ENCODE peak calls at places on chromosomes 5 and 9, in four cellular contexts. L is K562, T is GM12878, H is GM12891. A is an unnamed sample.

GRCh38 chr5:40991168-40991980 is 79.8 kb downstream of the MROH2B start:
- DNase-seq in L (no peak), T (no peak), H (no peak), A (no peak)

GRCh38 chr5:30100929-30101328 is 1092.6 kb upstream of the CDH6 start:
- DNase-seq in L (no peak), T (no peak), H (no peak), A (no peak)

GRCh38 chr5:179819296-179820126 is 1.2 kb upstream of the SQSTM1 start:
- DNase-seq in L (peak; percentile 86), T (no peak), H (no peak), A (peak; percentile 58)

GRCh38 chr5:67235399-67236110 is 39.0 kb upstream of the CD180 start:
- DNase-seq in L (no peak), T (no peak), H (no peak), A (no peak)

GRCh38 chr9:22052376-22052945 is 43.4 kb upstream of the CDKN2B start:
- DNase-seq in L (no peak), T (no peak), H (no peak), A (no peak)

GRCh38 chr5:142906863-142907671 is 136.9 kb downstream of the ARHGAP26 start:
- DNase-seq in L (no peak), T (no peak), H (no peak), A (no peak)

GRCh38 chr5:170363671-170364070 is 25.5 kb downstream of the KCNMB1 start:
- DNase-seq in L (no peak), T (no peak), H (no peak), A (peak; percentile 83)

GRCh38 chr9:5825896-5826622 is 6.9 kb downstream of the ERMP1 start:
- DNase-seq in L (no peak), T (no peak), H (no peak), A (no peak)

GRCh38 chr5:31563216-31563615 is 31.1 kb downstream of the C5orf22 start:
- DNase-seq in L (no peak), T (no peak), H (no peak), A (no peak)

GRCh38 chr9:21516796-21517195 is 34.7 kb upstream of the IFNE start:
- DNase-seq in L (no peak), T (no peak), H (no peak), A (no peak)

GRCh38 chr5:67240846-67241245 is 44.2 kb upstream of the CD180 start:
- DNase-seq in L (no peak), T (no peak), H (no peak), A (no peak)

GRCh38 chr9:15999422-16000339 is 446.8 kb downstream of the CCDC171 start:
- DNase-seq in L (no peak), T (no peak), H (no peak), A (no peak)

GRCh38 chr5:148554621-148555020 is 99.7 kb downstream of the HTR4 start:
- DNase-seq in L (no peak), T (no peak), H (no peak), A (no peak)

GRCh38 chr5:179343902-179344300 is 1.4 kb downstream of the ADAMTS2 start:
- DNase-seq in L (no peak), T (no peak), H (no peak), A (no peak)

GRCh38 chr9:79962836-79963235 is 391.1 kb downstream of the TLE4 start:
- DNase-seq in L (no peak), T (no peak), H (no peak), A (no peak)

GRCh38 chr5:72244862-72245371 is 75.1 kb downstream of the MRPS27 start:
- DNase-seq in L (peak; percentile 75), T (no peak), H (no peak), A (no peak)

GRCh38 chr5:11234501-11234911 is 473.5 kb upstream of the DAP start:
- DNase-seq in L (no peak), T (no peak), H (no peak), A (no peak)

GRCh38 chr5:98865690-98866089 is 63.1 kb downstream of the CHD1 start:
- DNase-seq in L (no peak), T (no peak), H (no peak), A (no peak)

GRCh38 chr5:114360816-114361723 is 800 bp upstream of the KCNN2 start:
- DNase-seq in L (no peak), T (no peak), H (peak; percentile 45), A (peak; percentile 58)

GRCh38 chr5:173395257-173395932 is 67.2 kb upstream of the STC2 start:
- DNase-seq in L (peak; percentile 16), T (no peak), H (no peak), A (no peak)

GRCh38 chr5:168364738-168365550 is 73.5 kb downstream of the WWC1 start:
- DNase-seq in L (no peak), T (no peak), H (no peak), A (no peak)

GRCh38 chr9:9912459-9912858 is 700.3 kb downstream of the PTPRD start:
- DNase-seq in L (no peak), T (no peak), H (no peak), A (no peak)

GRCh38 chr5:141838326-141839014 is 39.7 kb downstream of the PCDH1 start:
- DNase-seq in L (no peak), T (no peak), H (no peak), A (no peak)

GRCh38 chr5:35038891-35039290 is 8.9 kb downstream of the AGXT2 start:
- DNase-seq in L (no peak), T (no peak), H (no peak), A (no peak)

GRCh38 chr9:92467511-92467910 is 14.8 kb downstream of the ASPN start:
- DNase-seq in L (no peak), T (no peak), H (no peak), A (no peak)

GRCh38 chr5:1174122-1174936 is 27.1 kb upstream of the SLC6A19 start:
- DNase-seq in L (peak; percentile 85), T (no peak), H (no peak), A (peak; percentile 15)

GRCh38 chr9:126513159-126514036 is 100.3 kb upstream of the LMX1B start:
- DNase-seq in L (no peak), T (no peak), H (no peak), A (no peak)

GRCh38 chr5:116778611-116779010 is 204.0 kb upstream of the SEMA6A start:
- DNase-seq in L (no peak), T (no peak), H (no peak), A (no peak)

GRCh38 chr5:1638658-1639400 is 115.1 kb upstream of the LPCAT1 start:
- DNase-seq in L (no peak), T (no peak), H (no peak), A (no peak)

GRCh38 chr5:855771-856530 is 5.2 kb upstream of the ZDHHC11 start:
- DNase-seq in L (no peak), T (no peak), H (no peak), A (no peak)

GRCh38 chr5:158023266-158023665 is 164.3 kb upstream of the CLINT1 start:
- DNase-seq in L (no peak), T (no peak), H (no peak), A (no peak)

GRCh38 chr9:113511856-113512761 is 48.6 kb downstream of the RGS3 start:
- DNase-seq in L (peak; percentile 21), T (peak; percentile 81), H (no peak), A (no peak)

GRCh38 chr9:21097817-21098216 is 20.1 kb upstream of the IFNB1 start:
- DNase-seq in L (no peak), T (no peak), H (no peak), A (no peak)

GRCh38 chr9:125763373-125763772 is 16.2 kb downstream of the PBX3 start:
- DNase-seq in L (peak; percentile 28), T (no peak), H (no peak), A (no peak)

GRCh38 chr9:36739538-36740116 is 166.9 kb downstream of the MELK start:
- DNase-seq in L (no peak), T (no peak), H (peak; percentile 33), A (no peak)

GRCh38 chr9:99569840-99570239 is 251.8 kb upstream of the NR4A3 start:
- DNase-seq in L (no peak), T (no peak), H (no peak), A (no peak)

GRCh38 chr5:79712741-79713140 is 23.1 kb downstream of the CMYA5 start:
- DNase-seq in L (no peak), T (no peak), H (no peak), A (no peak)

GRCh38 chr9:114973216-114973615 is 42.8 kb upstream of the TNFSF8 start:
- DNase-seq in L (no peak), T (no peak), H (no peak), A (no peak)

DNA sequence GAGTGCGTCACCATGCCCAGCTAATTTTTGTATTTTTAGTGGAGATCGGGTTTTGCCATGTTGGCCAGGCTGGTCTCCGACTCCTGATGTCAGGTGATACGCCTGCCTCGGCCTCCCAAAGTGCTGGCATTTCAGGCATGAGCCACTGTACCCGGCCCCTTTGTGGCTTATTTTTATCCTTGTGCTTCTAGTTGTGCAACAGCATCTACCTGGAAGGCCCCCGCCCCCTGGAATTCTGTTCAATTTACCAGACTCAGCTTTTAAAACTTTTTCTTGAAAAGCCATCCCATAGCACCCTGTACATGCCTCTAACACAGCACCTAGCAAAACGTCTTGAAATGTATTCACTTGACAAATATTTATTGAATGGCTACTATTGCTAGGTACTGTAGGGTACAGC is 9.7 kb upstream of the GPBP1 start:
- DNase-seq in L (no peak), T (no peak), H (no peak), A (no peak)
- TF ChIP-seq SPI1 in L (no peak), T (no peak), H (no peak), A (no peak)

GRCh38 chr9:35680331-35681105 is 6.8 kb downstream of the CA9 start:
- DNase-seq in L (peak; percentile 33), T (no peak), H (peak; percentile 54), A (no peak)
- TF ChIP-seq POLR2AphosphoS5 in L (no peak), T (no peak), H (no peak), A (no peak)

GRCh38 chr9:124658165-124659017 is 112.7 kb downstream of the NR6A1 start:
- DNase-seq in L (peak; percentile 88), T (peak; percentile 93), H (peak; percentile 43), A (peak; percentile 92)
- TF ChIP-seq SPI1 in L (no peak), T (no peak), H (no peak), A (no peak)

GRCh38 chr9:70421020-70421271 is 6.5 kb upstream of the KLF9 start:
- DNase-seq in L (no peak), T (no peak), H (no peak), A (no peak)

GRCh38 chr9:70419546-70420266 is 5.2 kb upstream of the KLF9 start:
- DNase-seq in L (peak; percentile 89), T (peak; percentile 47), H (peak; percentile 61), A (peak; percentile 89)

GRCh38 chr9:70421272-70422180 is 7.1 kb upstream of the KLF9 start:
- DNase-seq in L (no peak), T (no peak), H (no peak), A (no peak)

GRCh38 chr9:70420267-70421019 is 6.0 kb upstream of the KLF9 start:
- DNase-seq in L (peak; percentile 75), T (no peak), H (no peak), A (peak; percentile 80)

DNA sequence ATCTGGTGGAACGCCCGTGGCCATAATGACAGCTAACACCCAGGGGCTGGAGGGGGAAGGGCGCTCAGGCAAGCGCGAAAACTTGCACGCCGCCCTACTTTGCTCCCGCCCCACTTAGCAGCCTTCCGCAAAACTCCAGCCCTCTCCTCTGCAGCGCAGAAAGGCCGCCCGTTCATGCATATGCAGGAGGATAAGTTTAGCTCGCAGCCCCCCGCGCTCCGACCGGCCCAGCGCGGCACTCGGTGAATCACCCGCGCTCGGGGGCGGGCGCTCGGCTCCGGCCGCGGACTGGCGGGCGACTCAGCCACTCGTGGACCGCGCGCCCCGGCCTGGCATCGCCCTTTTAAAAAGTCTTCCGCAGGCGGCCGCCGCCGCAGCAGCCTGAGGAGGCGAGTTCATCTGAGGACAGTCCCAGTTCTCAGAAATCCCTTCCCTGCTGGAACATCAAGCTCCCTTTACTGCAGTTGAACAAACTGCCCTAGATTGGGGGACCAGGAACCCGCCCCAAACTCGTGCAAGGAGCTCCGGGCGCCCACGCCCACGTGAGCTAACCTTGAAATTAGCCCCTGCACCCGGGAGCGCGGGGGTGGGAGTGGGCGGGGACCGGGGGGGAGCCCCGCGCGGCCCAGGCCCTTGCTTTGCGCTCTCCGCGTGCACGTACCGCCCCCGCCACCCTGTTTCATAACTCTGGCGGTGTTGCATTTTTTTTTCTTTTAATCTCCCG is 4.5 kb upstream of the KLF9 start:
- DNase-seq in L (peak; percentile 90), T (peak; percentile 64), H (peak; percentile 70), A (peak; percentile 88)
- TF ChIP-seq POLR2AphosphoS5 in L (peak; percentile 31), T (no peak), H (no peak), A (peak; percentile 72)

A was measured in HL-60.